ENCODE peak calls at places on chromosomes 12 and 14, in eight cellular contexts. R is left ventricle myocardium inferior, J is dorsolateral prefrontal cortex, I is AG04450, Y is ascending aorta, G is stomach, S is aorta, C is pancreas. T is an unnamed sample.

GRCh38 chr14:38794674-38795073 is 308.4 kb downstream of the SEC23A start:
- DNase-seq in Y (no peak), I (no peak), S (no peak), G (no peak), R (no peak), C (no peak), J (no peak), T (no peak)

GRCh38 chr12:112907415-112908157 is 824 bp downstream of the OAS1 start:
- DNase-seq in S (peak; percentile 57), J (no peak), G (no peak), C (no peak), Y (no peak), R (no peak), I (no peak), T (no peak)

GRCh38 chr14:68232643-68233055 is 413.1 kb downstream of the RAD51B start:
- DNase-seq in J (no peak), G (peak; percentile 58), R (no peak), C (no peak), S (peak; percentile 68), I (peak; percentile 98), Y (no peak), T (peak; percentile 98)

GRCh38 chr12:10392394-10392930 is 2.6 kb upstream of the KLRK1 start:
- DNase-seq in J (no peak), S (peak; percentile 67), C (no peak), R (peak; percentile 56), I (no peak), Y (peak; percentile 23), G (peak; percentile 41), T (peak; percentile 77)

GRCh38 chr14:83867871-83868270 is 1662.1 kb upstream of the FLRT2 start:
- DNase-seq in S (no peak), Y (no peak), J (no peak), I (no peak), C (no peak), G (no peak), R (no peak), T (no peak)

GRCh38 chr14:74594021-74594420 is 18.0 kb downstream of the LTBP2 start:
- DNase-seq in C (no peak), J (no peak), I (no peak), R (no peak), S (no peak), G (no peak), Y (no peak), T (no peak)

GRCh38 chr14:104331871-104332605 is 193.7 kb downstream of the KIF26A start:
- DNase-seq in Y (no peak), I (no peak), S (no peak), R (no peak), C (peak; percentile 35), J (no peak), G (peak; percentile 16), T (no peak)

GRCh38 chr14:106489112-106489881 is 962.9 kb downstream of the TMEM121 start:
- DNase-seq in Y (no peak), J (no peak), S (no peak), C (no peak), G (no peak), R (no peak), I (no peak), T (no peak)

GRCh38 chr14:54191846-54192245 is 205.0 kb upstream of the CDKN3 start:
- DNase-seq in Y (no peak), I (no peak), J (no peak), G (no peak), S (no peak), C (no peak), R (no peak), T (no peak)

GRCh38 chr12:39236994-39237393 is 205.9 kb downstream of the KIF21A start:
- DNase-seq in Y (no peak), R (no peak), C (no peak), I (no peak), G (no peak), S (no peak), J (no peak), T (peak; percentile 58)

GRCh38 chr14:50475460-50475859 is 56.9 kb downstream of the MAP4K5 start:
- DNase-seq in C (no peak), G (no peak), R (no peak), I (no peak), S (no peak), J (no peak), Y (no peak), T (no peak)

GRCh38 chr12:28350502-28350901 is 160.2 kb downstream of the CCDC91 start:
- DNase-seq in Y (no peak), C (no peak), J (no peak), G (no peak), S (no peak), R (no peak), I (no peak), T (no peak)

GRCh38 chr14:71411766-71412165 is 504.5 kb downstream of the PCNX1 start:
- DNase-seq in G (no peak), Y (no peak), S (no peak), C (no peak), I (no peak), J (no peak), R (no peak), T (no peak)

GRCh38 chr12:93570552-93571359 is 1.7 kb upstream of the SOCS2 start:
- DNase-seq in J (peak; percentile 87), Y (peak; percentile 78), I (peak; percentile 85), G (peak; percentile 95), S (peak; percentile 97), R (peak; percentile 95), C (peak; percentile 96), T (peak; percentile 94)

GRCh38 chr12:93567174-93567573 is 5.3 kb upstream of the SOCS2 start:
- DNase-seq in C (no peak), S (no peak), R (no peak), J (no peak), I (no peak), G (no peak), Y (no peak), T (no peak)

GRCh38 chr12:93569656-93570551 is 2.6 kb upstream of the SOCS2 start:
- DNase-seq in C (peak; percentile 92), R (peak; percentile 89), I (peak; percentile 65), S (peak; percentile 89), G (peak; percentile 85), Y (peak; percentile 35), J (peak; percentile 67), T (peak; percentile 74)

GRCh38 chr12:93568091-93568490 is 4.4 kb upstream of the SOCS2 start:
- DNase-seq in R (no peak), C (no peak), I (no peak), J (no peak), G (no peak), Y (no peak), S (no peak), T (no peak)

GRCh38 chr12:93569301-93569655 is 3.2 kb upstream of the SOCS2 start:
- DNase-seq in S (no peak), Y (no peak), R (no peak), J (no peak), G (no peak), C (no peak), I (no peak), T (no peak)
- H3K27ac ChIP-seq in S (no peak overlapping the region), Y (no peak overlapping the region), R (peak overlapping the region; percentile 97), J (no peak overlapping the region), G (peak overlapping the region; percentile 89), C (peak overlapping the region; percentile 2), I (no peak overlapping the region), T (no peak overlapping the region)

DNA sequence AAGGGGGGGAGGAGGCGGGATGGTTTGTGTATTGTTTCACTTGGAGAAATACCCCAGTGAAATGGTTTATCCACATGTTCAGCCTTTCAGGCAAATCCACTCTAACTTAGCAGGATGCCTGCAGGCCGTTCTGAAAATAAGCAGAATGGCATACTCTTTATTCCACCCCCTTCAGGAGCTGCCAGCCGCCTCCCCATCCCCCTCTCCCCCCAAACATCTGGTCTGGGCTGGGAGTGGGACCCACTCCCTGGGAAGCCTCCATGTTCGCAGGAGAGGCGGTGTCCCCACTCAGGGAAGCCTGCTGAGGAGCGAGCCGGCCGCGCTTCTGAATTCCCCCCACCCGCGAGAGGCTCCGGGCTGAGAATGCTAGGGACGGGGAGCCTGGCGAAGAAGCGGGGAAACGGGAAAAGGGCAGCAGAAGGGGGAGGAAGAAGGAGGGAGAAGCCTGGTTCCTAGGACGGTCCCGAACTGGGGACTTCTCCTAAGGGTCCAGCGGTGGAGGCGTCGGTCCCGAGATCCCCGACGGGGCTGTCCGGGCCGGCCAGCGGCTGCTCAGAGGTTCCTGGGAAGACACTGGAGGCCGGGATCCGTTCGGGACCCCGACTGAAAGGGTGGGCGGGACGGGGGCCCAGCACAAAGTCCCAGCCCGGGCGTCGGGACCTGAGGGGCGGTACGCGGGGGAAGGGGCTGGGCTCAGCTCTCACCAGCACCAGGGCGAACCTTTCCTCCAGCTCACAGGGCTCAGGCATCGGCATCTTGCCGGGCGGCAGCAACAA is 666 bp downstream of the FMNL3 start:
- DNase-seq in I (no peak), C (peak; percentile 74), G (peak; percentile 26), Y (no peak), S (peak; percentile 58), R (peak; percentile 42), J (peak; percentile 49), T (peak; percentile 36)
- H3K27ac ChIP-seq in I (peak overlapping the region; percentile 80), C (peak overlapping the region; percentile 68), G (peak overlapping the region; percentile 89), Y (peak overlapping the region; percentile 98), S (peak overlapping the region; percentile 9), R (peak overlapping the region; percentile 98), J (peak overlapping the region; percentile 91), T (no peak overlapping the region)

DNA sequence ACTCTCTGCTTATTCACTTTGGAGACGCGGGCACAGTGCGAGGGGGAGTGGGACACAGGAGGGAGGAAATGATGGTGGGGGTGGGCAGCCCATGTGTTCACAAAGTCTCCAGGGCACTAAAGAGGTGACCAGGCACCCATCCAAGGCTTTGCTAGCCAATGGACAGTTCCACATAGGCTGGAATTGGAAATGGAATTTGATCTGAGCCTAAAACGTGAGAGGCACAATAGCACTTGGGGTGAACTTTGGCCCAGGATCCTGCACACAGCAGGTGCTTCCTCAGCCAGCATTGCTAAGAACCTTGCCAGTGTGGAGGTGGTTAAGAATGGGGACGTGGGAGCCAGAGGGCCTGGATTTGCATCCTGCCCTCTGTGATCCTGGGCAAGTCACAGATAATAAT is 193.8 kb downstream of the CHST11 start:
- DNase-seq in R (no peak), Y (no peak), S (no peak), C (no peak), J (no peak), I (no peak), G (no peak), T (no peak)
- H3K27ac ChIP-seq in R (no peak overlapping the region), Y (no peak overlapping the region), S (no peak overlapping the region), C (no peak overlapping the region), J (no peak overlapping the region), I (no peak overlapping the region), G (no peak overlapping the region), T (no peak overlapping the region)

GRCh38 chr12:78208106-78208505 is 377.4 kb downstream of the NAV3 start:
- DNase-seq in C (no peak), J (no peak), I (no peak), S (no peak), G (no peak), Y (no peak), R (no peak), T (no peak)

GRCh38 chr12:78209851-78210493 is 379.3 kb downstream of the NAV3 start:
- DNase-seq in J (peak; percentile 48), S (peak; percentile 42), R (peak; percentile 33), Y (no peak), C (no peak), I (no peak), G (no peak), T (no peak)

GRCh38 chr12:78210494-78210860 is 379.8 kb downstream of the NAV3 start:
- DNase-seq in J (no peak), C (no peak), G (no peak), Y (no peak), S (no peak), R (no peak), I (no peak), T (no peak)

GRCh38 chr12:78204926-78205325 is 374.2 kb downstream of the NAV3 start:
- DNase-seq in J (no peak), C (no peak), R (no peak), I (no peak), Y (no peak), G (no peak), S (no peak), T (no peak)

GRCh38 chr12:78210894-78211302 is 380.2 kb downstream of the NAV3 start:
- DNase-seq in C (no peak), J (no peak), G (no peak), S (no peak), R (no peak), Y (no peak), I (no peak), T (peak; percentile 10)
- H3K27ac ChIP-seq in C (no peak overlapping the region), J (no peak overlapping the region), G (no peak overlapping the region), S (no peak overlapping the region), R (peak overlapping the region; percentile 65), Y (no peak overlapping the region), I (no peak overlapping the region), T (no peak overlapping the region)

T was measured in foreskin keratinocyte.